ENCODE peak calls at places on chromosome 4, in six cellular contexts. F, Z, E, X, I and R are unnamed samples. For H3K4me1, the result is how much of the 10 kb centered on the place peaks cover.

GRCh38 chr4:159770398-159770797 is 667.5 kb downstream of the RAPGEF2 start:
- DNase-seq in F (no peak), Z (no peak), E (no peak), X (no peak), I (peak), R (no peak)

GRCh38 chr4:166622425-166622977 is 611.8 kb downstream of the SPOCK3 start:
- DNase-seq in F (no peak), Z (no peak), E (no peak), X (no peak), I (no peak), R (no peak)

GRCh38 chr4:55336138-55337034 is 9.7 kb upstream of the SRD5A3 start:
- DNase-seq in F (no peak), Z (no peak), E (no peak), X (no peak), I (no peak), R (no peak)

GRCh38 chr4:37693450-37694190 is 7.4 kb upstream of the RELL1 start:
- DNase-seq in F (no peak), Z (no peak), E (no peak), X (no peak), I (peak), R (no peak)

GRCh38 chr4:82661601-82662000 is 99.8 kb upstream of the TMEM150C start:
- DNase-seq in F (no peak), Z (no peak), E (no peak), X (no peak), I (no peak), R (no peak)

GRCh38 chr4:139603576-139604387 is 47.8 kb upstream of the SETD7 start:
- DNase-seq in F (no peak), Z (no peak), E (peak), X (peak), I (peak), R (no peak)

GRCh38 chr4:88457307-88458090 is 580 bp downstream of the HERC5 start:
- DNase-seq in F (peak), Z (peak), E (peak), X (peak), I (peak), R (no peak)

GRCh38 chr4:1855334-1856070 is 454 bp downstream of the LETM1 start:
- DNase-seq in F (peak), Z (no peak), E (peak), X (peak), I (no peak), R (no peak)

GRCh38 chr4:112223956-112224355 is 7.6 kb upstream of the AP1AR start:
- DNase-seq in F (no peak), Z (no peak), E (no peak), X (no peak), I (no peak), R (no peak)

GRCh38 chr4:155173371-155173770 is 35.1 kb upstream of the NPY2R start:
- DNase-seq in F (no peak), Z (no peak), E (no peak), X (no peak), I (peak), R (no peak)

GRCh38 chr4:13207224-13207623 is 276.9 kb downstream of the RAB28 start:
- DNase-seq in F (no peak), Z (no peak), E (no peak), X (no peak), I (no peak), R (no peak)

GRCh38 chr4:108493596-108493931 is 126.8 kb upstream of the RPL34 start:
- DNase-seq in F (no peak), Z (no peak), E (no peak), X (no peak), I (no peak), R (no peak)

GRCh38 chr4:67723949-67724348 is 23.0 kb upstream of the UBA6 start:
- DNase-seq in F (no peak), Z (no peak), E (no peak), X (peak), I (no peak), R (no peak)

GRCh38 chr4:168656055-168656660 is 159.3 kb downstream of the PALLD start:
- DNase-seq in F (no peak), Z (no peak), E (no peak), X (no peak), I (peak), R (no peak)

GRCh38 chr4:43243433-43244116 is 351.1 kb downstream of the GRXCR1 start:
- DNase-seq in F (no peak), Z (no peak), E (no peak), X (no peak), I (no peak), R (no peak)

GRCh38 chr4:153447175-153447887 is 18.8 kb upstream of the TMEM131L start:
- DNase-seq in F (no peak), Z (no peak), E (no peak), X (no peak), I (no peak), R (no peak)

GRCh38 chr4:167934216-167934615 is 158.1 kb upstream of the ANXA10 start:
- DNase-seq in F (no peak), Z (no peak), E (no peak), X (no peak), I (no peak), R (no peak)

GRCh38 chr4:136412708-136413107 is 1119.6 kb downstream of the PCDH18 start:
- DNase-seq in F (no peak), Z (no peak), E (no peak), X (no peak), I (peak), R (no peak)

GRCh38 chr4:168150651-168151050 is 58.3 kb downstream of the ANXA10 start:
- DNase-seq in F (no peak), Z (no peak), E (no peak), X (peak), I (peak), R (no peak)

GRCh38 chr4:82201303-82201702 is 172.5 kb downstream of the HNRNPD start:
- DNase-seq in F (no peak), Z (no peak), E (no peak), X (no peak), I (peak), R (no peak)

GRCh38 chr4:101306225-101306624 is 41.1 kb downstream of the PPP3CA start:
- DNase-seq in F (no peak), Z (no peak), E (peak), X (no peak), I (peak), R (peak)

GRCh38 chr4:14924080-14924916 is 78.0 kb upstream of the CPEB2 start:
- DNase-seq in F (no peak), Z (no peak), E (no peak), X (no peak), I (no peak), R (no peak)

GRCh38 chr4:36269116-36269515 is 12.3 kb upstream of the DTHD1 start:
- DNase-seq in F (no peak), Z (no peak), E (no peak), X (no peak), I (no peak), R (no peak)

GRCh38 chr4:20251061-20251795 is 477 bp upstream of the SLIT2 start:
- DNase-seq in F (no peak), Z (no peak), E (no peak), X (no peak), I (no peak), R (no peak)

GRCh38 chr4:149987330-149987751 is 90.9 kb upstream of the DCLK2 start:
- DNase-seq in F (no peak), Z (no peak), E (peak), X (no peak), I (no peak), R (no peak)

GRCh38 chr4:69713593-69713992 is 46.8 kb downstream of the SULT1B1 start:
- DNase-seq in F (no peak), Z (no peak), E (no peak), X (no peak), I (no peak), R (no peak)

GRCh38 chr4:37648084-37648817 is 37.9 kb downstream of the RELL1 start:
- DNase-seq in F (peak), Z (no peak), E (no peak), X (no peak), I (peak), R (peak)

GRCh38 chr4:177204126-177204525 is 105.5 kb upstream of the NEIL3 start:
- DNase-seq in F (no peak), Z (no peak), E (no peak), X (no peak), I (no peak), R (no peak)

GRCh38 chr4:19631814-19632213 is 619.9 kb upstream of the SLIT2 start:
- DNase-seq in F (no peak), Z (no peak), E (no peak), X (no peak), I (no peak), R (no peak)

GRCh38 chr4:101326586-101326985 is 20.7 kb downstream of the PPP3CA start:
- DNase-seq in F (no peak), Z (no peak), E (no peak), X (no peak), I (no peak), R (no peak)

GRCh38 chr4:145736241-145736831 is 56.4 kb downstream of the C4orf51 start:
- DNase-seq in F (peak), Z (peak), E (peak), X (no peak), I (peak), R (peak)

GRCh38 chr4:20017035-20017434 is 234.7 kb upstream of the SLIT2 start:
- DNase-seq in F (no peak), Z (no peak), E (no peak), X (no peak), I (peak), R (no peak)

GRCh38 chr4:6128221-6128871 is 72.0 kb downstream of the JAKMIP1 start:
- DNase-seq in F (no peak), Z (no peak), E (no peak), X (peak), I (no peak), R (no peak)

GRCh38 chr4:83906561-83906960 is 370.7 kb downstream of the GPAT3 start:
- DNase-seq in F (no peak), Z (no peak), E (no peak), X (no peak), I (peak), R (no peak)

GRCh38 chr4:145049241-145049640 is 48.8 kb downstream of the ANAPC10 start:
- DNase-seq in F (no peak), Z (no peak), E (no peak), X (no peak), I (no peak), R (no peak)

GRCh38 chr4:113781439-113782040 is 20.0 kb upstream of the CAMK2D start:
- DNase-seq in F (no peak), Z (no peak), E (peak), X (peak), I (peak), R (no peak)

GRCh38 chr4:173367946-173368345 is 2.8 kb upstream of the SAP30 start:
- DNase-seq in F (no peak), Z (no peak), E (no peak), X (no peak), I (peak), R (no peak)

GRCh38 chr4:41611881-41612871 is 74.2 kb downstream of the LIMCH1 start:
- DNase-seq in F (peak), Z (no peak), E (peak), X (peak), I (peak), R (no peak)

GRCh38 chr4:156190606-156191005 is 236.9 kb upstream of the CTSO start:
- DNase-seq in F (no peak), Z (no peak), E (no peak), X (no peak), I (peak), R (no peak)

GRCh38 chr4:124713213-124713592 is 671 bp upstream of the ANKRD50 start:
- DNase-seq in F (peak), Z (peak), E (peak), X (no peak), I (peak), R (peak)

DNA sequence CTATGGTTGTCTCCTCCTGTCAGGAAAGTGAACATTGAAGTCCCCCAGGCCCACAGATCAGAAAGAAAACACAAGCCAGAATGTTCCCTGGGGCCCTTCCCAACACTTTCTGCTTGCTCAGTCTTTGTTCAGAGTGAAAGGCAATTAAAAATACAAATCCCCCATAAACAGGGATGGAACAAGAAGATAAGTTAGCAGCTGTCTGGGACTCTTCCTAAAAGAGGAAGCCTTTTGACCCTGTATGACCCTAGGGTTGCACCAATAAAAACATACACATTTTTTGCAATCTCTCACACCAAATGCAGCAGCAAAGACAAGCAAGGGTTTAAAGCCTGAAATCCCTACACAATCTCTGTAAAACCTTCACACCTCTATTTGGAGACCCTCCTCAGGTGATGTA is 22.6 kb downstream of the IRF2 start:
- DNase-seq in F (no peak), Z (no peak), E (no peak), X (no peak), I (no peak), R (no peak)
- H3K4me1 ChIP-seq in F (under half), Z (half or more), E (under half), X (under half), I (under half), R (under half)

DNA sequence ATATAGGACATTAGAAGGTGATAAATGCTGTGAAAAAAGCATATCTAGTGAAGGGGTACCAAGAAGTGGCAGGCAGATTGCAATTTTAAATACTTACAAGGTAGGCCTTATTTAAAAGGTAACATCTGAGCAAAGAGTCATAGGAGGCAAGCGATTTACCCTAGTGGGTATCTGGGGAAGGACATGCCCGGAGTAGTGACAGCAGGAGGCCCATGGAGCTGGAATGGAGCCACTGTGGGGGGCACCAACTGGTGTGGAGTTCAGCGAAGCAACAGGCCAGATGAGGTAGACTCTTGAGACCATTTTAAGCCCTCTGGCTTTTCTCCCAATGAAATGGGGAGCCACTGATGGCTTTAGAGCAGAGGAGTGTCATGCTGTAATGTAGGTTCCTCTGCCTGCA is 37.3 kb downstream of the SEC24D start:
- DNase-seq in F (no peak), Z (no peak), E (no peak), X (no peak), I (no peak), R (no peak)
- TF ChIP-seq CTCF in F (no peak), Z (no peak), E (no peak), X (peak), I (peak), R (no peak)

GRCh38 chr4:25863906-25864418 is 1.2 kb upstream of the SEL1L3 start:
- DNase-seq in F (no peak), Z (no peak), E (peak), X (peak), I (no peak), R (no peak)

GRCh38 chr4:25863347-25863784 is 578 bp upstream of the SEL1L3 start:
- DNase-seq in F (peak), Z (no peak), E (peak), X (peak), I (no peak), R (no peak)

GRCh38 chr4:25861422-25861926 is 1.3 kb downstream of the SEL1L3 start:
- DNase-seq in F (no peak), Z (no peak), E (no peak), X (no peak), I (no peak), R (no peak)

GRCh38 chr4:25861951-25862410 is 807 bp downstream of the SEL1L3 start:
- DNase-seq in F (peak), Z (no peak), E (peak), X (peak), I (peak), R (no peak)

DNA sequence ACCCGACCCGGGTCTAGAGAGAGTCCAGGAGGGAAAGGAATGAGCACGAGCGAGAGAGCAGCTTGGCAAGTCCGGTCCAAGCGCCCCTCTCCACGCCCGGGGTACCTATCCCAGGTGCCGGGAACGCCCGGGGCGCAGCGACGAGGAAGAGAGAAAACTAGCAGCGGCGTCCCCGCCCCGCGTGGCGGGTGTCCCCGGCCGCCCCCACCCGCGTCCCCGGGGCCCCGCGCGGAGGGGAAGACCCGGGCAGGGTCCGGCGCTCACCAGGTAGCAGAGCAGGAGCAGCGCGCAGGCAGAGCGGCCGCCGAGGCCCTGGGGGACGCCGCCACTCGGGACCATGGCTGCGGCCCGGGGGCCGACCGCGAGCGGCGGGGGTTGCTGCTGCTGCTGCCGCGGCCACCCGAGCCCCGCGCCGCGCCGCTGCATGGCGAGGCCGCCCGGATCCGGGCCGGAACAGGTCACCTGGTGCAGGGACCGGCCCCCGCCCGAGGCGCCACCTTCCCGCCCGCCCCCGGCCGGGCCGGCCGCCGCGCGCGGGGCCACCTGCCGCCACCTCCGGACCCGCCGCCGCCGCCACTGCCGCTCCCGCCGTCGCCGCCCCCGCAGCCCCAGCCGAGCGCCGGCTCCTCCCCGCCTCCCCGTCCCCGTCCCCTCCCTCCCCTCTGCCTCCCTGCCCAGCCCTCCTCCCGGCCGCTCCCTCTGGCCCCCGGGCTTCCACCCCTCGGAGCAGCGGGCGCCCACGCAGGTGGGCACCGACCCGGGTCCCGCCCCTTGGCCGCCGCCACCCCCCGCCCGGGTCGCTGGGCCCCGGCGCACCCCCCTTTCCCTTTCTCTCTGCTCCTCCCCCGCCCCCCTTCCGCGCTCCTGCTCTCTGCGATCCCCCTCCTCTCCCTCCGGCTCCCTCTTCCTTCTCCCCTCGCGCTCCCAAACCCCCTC is at the start of gene SEL1L3:
- DNase-seq in F (peak), Z (no peak), E (peak), X (peak), I (no peak), R (no peak)
- H3K4me1 ChIP-seq in F (under half), Z (under half), E (under half), X (under half), I (under half), R (under half)

GRCh38 chr4:74830928-74831327 is 36.6 kb upstream of the BTC start:
- DNase-seq in F (no peak), Z (no peak), E (no peak), X (no peak), I (no peak), R (no peak)
- TF ChIP-seq CTCF in F (no peak), Z (no peak), E (peak), X (peak), I (peak), R (no peak)

GRCh38 chr4:70737409-70737808 is 15.6 kb downstream of the RUFY3 start:
- DNase-seq in F (no peak), Z (no peak), E (no peak), X (no peak), I (no peak), R (no peak)
- H3K4me1 ChIP-seq in F (under half), Z (under half), E (under half), X (under half), I (under half), R (under half)

GRCh38 chr4:28373601-28374000 is 1513.0 kb downstream of the STIM2 start:
- DNase-seq in F (no peak), Z (no peak), E (no peak), X (no peak), I (peak), R (no peak)

GRCh38 chr4:28378109-28378830 is 1517.6 kb downstream of the STIM2 start:
- DNase-seq in F (no peak), Z (no peak), E (no peak), X (peak), I (no peak), R (no peak)
- TF ChIP-seq CTCF in F (no peak), Z (no peak), E (no peak), X (peak), I (peak), R (no peak)